ENCODE peak calls at places on chromosomes 5 and 9, in eight cellular contexts. One of them, this sample, is unnamed.

GRCh38 chr5:756171-756570 is 28.4 kb downstream of the ZDHHC11B start:
- DNase-seq in GM13977: peak; percentile 15
- DNase-seq in KBM-7: no peak
- DNase-seq in stimulated activated CD4-positive, alpha-beta T cell treated with anti-CD3 and anti-CD28 coated beads, Interleukin-1b, Interleukin-23, amount 100 ng/mL, for 1 hour: no peak
- DNase-seq in GM23338: no peak
- DNase-seq in lung microvascular endothelial cell: no peak
- DNase-seq in fibroblast of pulmonary artery: no peak
- DNase-seq in heart left ventricle: peak; percentile 53
- DNase-seq in this sample: no peak

GRCh38 chr9:1612886-1613285 is 402.3 kb upstream of the SMARCA2 start:
- DNase-seq in GM13977: no peak
- DNase-seq in KBM-7: no peak
- DNase-seq in stimulated activated CD4-positive, alpha-beta T cell treated with anti-CD3 and anti-CD28 coated beads, Interleukin-1b, Interleukin-23, amount 100 ng/mL, for 1 hour: no peak
- DNase-seq in GM23338: no peak
- DNase-seq in lung microvascular endothelial cell: no peak
- DNase-seq in fibroblast of pulmonary artery: no peak
- DNase-seq in heart left ventricle: no peak
- DNase-seq in this sample: no peak

GRCh38 chr5:29963956-29964355 is 1229.5 kb upstream of the CDH6 start:
- DNase-seq in GM13977: no peak
- DNase-seq in KBM-7: no peak
- DNase-seq in stimulated activated CD4-positive, alpha-beta T cell treated with anti-CD3 and anti-CD28 coated beads, Interleukin-1b, Interleukin-23, amount 100 ng/mL, for 1 hour: no peak
- DNase-seq in GM23338: peak; percentile 41
- DNase-seq in lung microvascular endothelial cell: no peak
- DNase-seq in fibroblast of pulmonary artery: no peak
- DNase-seq in heart left ventricle: no peak
- DNase-seq in this sample: no peak

GRCh38 chr5:107219993-107220392 is 450.7 kb downstream of the EFNA5 start:
- DNase-seq in GM13977: no peak
- DNase-seq in KBM-7: no peak
- DNase-seq in stimulated activated CD4-positive, alpha-beta T cell treated with anti-CD3 and anti-CD28 coated beads, Interleukin-1b, Interleukin-23, amount 100 ng/mL, for 1 hour: no peak
- DNase-seq in GM23338: no peak
- DNase-seq in lung microvascular endothelial cell: no peak
- DNase-seq in fibroblast of pulmonary artery: no peak
- DNase-seq in heart left ventricle: no peak
- DNase-seq in this sample: no peak

GRCh38 chr5:38576442-38576841 is 20.0 kb upstream of the LIFR start:
- DNase-seq in GM13977: no peak
- DNase-seq in KBM-7: no peak
- DNase-seq in stimulated activated CD4-positive, alpha-beta T cell treated with anti-CD3 and anti-CD28 coated beads, Interleukin-1b, Interleukin-23, amount 100 ng/mL, for 1 hour: no peak
- DNase-seq in GM23338: no peak
- DNase-seq in lung microvascular endothelial cell: no peak
- DNase-seq in fibroblast of pulmonary artery: no peak
- DNase-seq in heart left ventricle: peak; percentile 38
- DNase-seq in this sample: no peak

GRCh38 chr5:175694371-175695160 is 36.7 kb downstream of the HRH2 start:
- DNase-seq in GM13977: no peak
- DNase-seq in KBM-7: peak; percentile 34
- DNase-seq in stimulated activated CD4-positive, alpha-beta T cell treated with anti-CD3 and anti-CD28 coated beads, Interleukin-1b, Interleukin-23, amount 100 ng/mL, for 1 hour: no peak
- DNase-seq in GM23338: no peak
- DNase-seq in lung microvascular endothelial cell: no peak
- DNase-seq in fibroblast of pulmonary artery: no peak
- DNase-seq in heart left ventricle: no peak
- DNase-seq in this sample: no peak

GRCh38 chr9:89529243-89530030 is 31.5 kb upstream of the SEMA4D start:
- DNase-seq in GM13977: no peak
- DNase-seq in KBM-7: peak; percentile 88
- DNase-seq in stimulated activated CD4-positive, alpha-beta T cell treated with anti-CD3 and anti-CD28 coated beads, Interleukin-1b, Interleukin-23, amount 100 ng/mL, for 1 hour: no peak
- DNase-seq in GM23338: no peak
- DNase-seq in lung microvascular endothelial cell: no peak
- DNase-seq in fibroblast of pulmonary artery: no peak
- DNase-seq in heart left ventricle: no peak
- DNase-seq in this sample: no peak

GRCh38 chr5:142930395-142930794 is 160.2 kb downstream of the ARHGAP26 start:
- DNase-seq in GM13977: no peak
- DNase-seq in KBM-7: no peak
- DNase-seq in stimulated activated CD4-positive, alpha-beta T cell treated with anti-CD3 and anti-CD28 coated beads, Interleukin-1b, Interleukin-23, amount 100 ng/mL, for 1 hour: no peak
- DNase-seq in GM23338: no peak
- DNase-seq in lung microvascular endothelial cell: no peak
- DNase-seq in fibroblast of pulmonary artery: no peak
- DNase-seq in heart left ventricle: no peak
- DNase-seq in this sample: no peak

GRCh38 chr5:27234916-27235315 is 196.5 kb upstream of the CDH9 start:
- DNase-seq in GM13977: no peak
- DNase-seq in KBM-7: no peak
- DNase-seq in stimulated activated CD4-positive, alpha-beta T cell treated with anti-CD3 and anti-CD28 coated beads, Interleukin-1b, Interleukin-23, amount 100 ng/mL, for 1 hour: no peak
- DNase-seq in GM23338: no peak
- DNase-seq in lung microvascular endothelial cell: no peak
- DNase-seq in fibroblast of pulmonary artery: no peak
- DNase-seq in heart left ventricle: no peak
- DNase-seq in this sample: no peak

GRCh38 chr5:111726986-111727385 is 30.0 kb downstream of the NREP start:
- DNase-seq in GM13977: no peak
- DNase-seq in KBM-7: no peak
- DNase-seq in stimulated activated CD4-positive, alpha-beta T cell treated with anti-CD3 and anti-CD28 coated beads, Interleukin-1b, Interleukin-23, amount 100 ng/mL, for 1 hour: no peak
- DNase-seq in GM23338: no peak
- DNase-seq in lung microvascular endothelial cell: no peak
- DNase-seq in fibroblast of pulmonary artery: no peak
- DNase-seq in heart left ventricle: no peak
- DNase-seq in this sample: no peak

GRCh38 chr9:83699615-83700014 is 8.1 kb downstream of the UBQLN1 start:
- DNase-seq in GM13977: no peak
- DNase-seq in KBM-7: no peak
- DNase-seq in stimulated activated CD4-positive, alpha-beta T cell treated with anti-CD3 and anti-CD28 coated beads, Interleukin-1b, Interleukin-23, amount 100 ng/mL, for 1 hour: no peak
- DNase-seq in GM23338: no peak
- DNase-seq in lung microvascular endothelial cell: no peak
- DNase-seq in fibroblast of pulmonary artery: no peak
- DNase-seq in heart left ventricle: no peak
- DNase-seq in this sample: no peak

GRCh38 chr9:16308645-16309044 is 561.8 kb downstream of the BNC2 start:
- DNase-seq in GM13977: no peak
- DNase-seq in KBM-7: no peak
- DNase-seq in stimulated activated CD4-positive, alpha-beta T cell treated with anti-CD3 and anti-CD28 coated beads, Interleukin-1b, Interleukin-23, amount 100 ng/mL, for 1 hour: no peak
- DNase-seq in GM23338: no peak
- DNase-seq in lung microvascular endothelial cell: no peak
- DNase-seq in fibroblast of pulmonary artery: no peak
- DNase-seq in heart left ventricle: no peak
- DNase-seq in this sample: no peak